ENCODE peak calls at places on chromosome 1, in six cellular contexts. N, Q, A, J, D and Z are unnamed samples.

GRCh38 chr1:36306210-36306901 is at the start of gene SH3D21:
- DNase-seq in Q (no peak), N (peak), A (peak), J (peak), D (peak), Z (peak)

GRCh38 chr1:32931760-32932159 is 30.6 kb upstream of the TMEM54 start:
- DNase-seq in D (no peak), Q (no peak), N (no peak), A (no peak), J (no peak), Z (no peak)

GRCh38 chr1:229097356-229097755 is 173.6 kb upstream of the RAB4A start:
- DNase-seq in A (no peak), D (no peak), N (no peak), Q (no peak), J (no peak), Z (no peak)

GRCh38 chr1:159181328-159182024 is 10.1 kb downstream of the CADM3 start:
- DNase-seq in A (peak), J (no peak), D (no peak), Q (no peak), N (no peak), Z (no peak)

GRCh38 chr1:215344534-215344933 is 222.6 kb upstream of the KCTD3 start:
- DNase-seq in N (no peak), D (no peak), A (no peak), Q (no peak), J (no peak), Z (no peak)

GRCh38 chr1:147821883-147822282 is 61.5 kb upstream of the GJA5 start:
- DNase-seq in N (no peak), J (no peak), D (no peak), A (no peak), Q (no peak), Z (no peak)

GRCh38 chr1:227790868-227791267 is 24.6 kb upstream of the PRSS38 start:
- DNase-seq in A (no peak), J (no peak), Q (no peak), N (no peak), D (no peak), Z (no peak)

GRCh38 chr1:220367833-220368232 is 95.6 kb upstream of the RAB3GAP2 start:
- DNase-seq in J (no peak), Q (no peak), A (no peak), D (no peak), N (no peak), Z (no peak)

GRCh38 chr1:6331543-6332246 is 61.9 kb downstream of the ACOT7 start:
- DNase-seq in D (no peak), A (no peak), J (no peak), Q (no peak), N (no peak), Z (no peak)

GRCh38 chr1:1196431-1197187 is 9.8 kb downstream of the TNFRSF18 start:
- DNase-seq in J (peak), N (no peak), Q (no peak), D (no peak), A (no peak), Z (no peak)

GRCh38 chr1:1763657-1764621 is 14.3 kb downstream of the NADK start:
- DNase-seq in J (no peak), D (no peak), N (no peak), A (peak), Q (peak), Z (peak)

GRCh38 chr1:61337981-61338848 is 255.9 kb downstream of the NFIA start:
- DNase-seq in D (peak), Q (peak), A (peak), N (no peak), J (no peak), Z (peak)

GRCh38 chr1:162564762-162565218 is 3.3 kb downstream of the UAP1 start:
- DNase-seq in Q (no peak), J (no peak), N (no peak), D (no peak), A (no peak), Z (no peak)

GRCh38 chr1:200891774-200892157 is 2.9 kb upstream of the INAVA start:
- DNase-seq in N (no peak), Q (no peak), J (no peak), D (no peak), A (no peak), Z (no peak)

GRCh38 chr1:172599912-172600311 is 59.0 kb upstream of the FASLG start:
- DNase-seq in A (no peak), Q (no peak), N (no peak), D (no peak), J (no peak), Z (no peak)

GRCh38 chr1:1162597-1163537 is 10.8 kb upstream of the TTLL10 start:
- DNase-seq in N (no peak), Q (no peak), J (no peak), D (peak), A (no peak), Z (no peak)

GRCh38 chr1:62725255-62725654 is 37.1 kb upstream of the DOCK7 start:
- DNase-seq in J (no peak), Q (no peak), D (no peak), N (no peak), A (peak), Z (no peak)

GRCh38 chr1:194067772-194068171 is 881.4 kb upstream of the B3GALT2 start:
- DNase-seq in J (no peak), A (no peak), Q (no peak), N (no peak), D (no peak), Z (no peak)

GRCh38 chr1:113677250-113678158 is 81.8 kb downstream of the PHTF1 start:
- DNase-seq in A (no peak), J (no peak), D (peak), N (peak), Q (peak), Z (peak)

GRCh38 chr1:65165269-65166002 is 17.4 kb downstream of the AK4 start:
- DNase-seq in N (no peak), D (no peak), J (no peak), Q (no peak), A (no peak), Z (no peak)

GRCh38 chr1:188489336-188490112 is 1660.8 kb downstream of the PLA2G4A start:
- DNase-seq in D (no peak), N (no peak), J (no peak), A (no peak), Q (no peak), Z (peak)

GRCh38 chr1:86913399-86913895 is 479 bp downstream of the SELENOF start:
- DNase-seq in D (no peak), Q (no peak), A (no peak), J (no peak), N (peak), Z (no peak)

GRCh38 chr1:8382051-8382505 is 64.2 kb downstream of the SLC45A1 start:
- DNase-seq in J (no peak), D (no peak), A (peak), N (no peak), Q (peak), Z (no peak)

GRCh38 chr1:240878631-240879030 is 266.7 kb upstream of the GREM2 start:
- DNase-seq in Q (no peak), J (no peak), N (no peak), D (no peak), A (no peak), Z (no peak)

GRCh38 chr1:152013664-152014237 is 20.1 kb upstream of the S100A10 start:
- DNase-seq in N (peak), D (no peak), Q (no peak), A (peak), J (no peak), Z (peak)

GRCh38 chr1:189859385-189859977 is 618.2 kb downstream of the BRINP3 start:
- DNase-seq in Q (no peak), D (no peak), A (no peak), J (peak), N (peak), Z (peak)

GRCh38 chr1:207858806-207859205 is 52.1 kb downstream of the CD34 start:
- DNase-seq in J (no peak), Q (no peak), N (no peak), D (no peak), A (no peak), Z (no peak)

GRCh38 chr1:205144751-205145150 is 23.0 kb upstream of the RBBP5 start:
- DNase-seq in D (no peak), J (no peak), A (no peak), N (no peak), Q (no peak), Z (no peak)

GRCh38 chr1:42692941-42693340 is 10.7 kb downstream of the YBX1 start:
- DNase-seq in J (no peak), N (no peak), A (no peak), D (no peak), Q (no peak), Z (no peak)

GRCh38 chr1:7827134-7827955 is 25.5 kb downstream of the UTS2 start:
- DNase-seq in D (no peak), A (no peak), N (no peak), J (peak), Q (no peak), Z (no peak)

GRCh38 chr1:226552061-226552460 is 3.5 kb downstream of the STUM start:
- DNase-seq in J (no peak), D (no peak), Q (no peak), A (no peak), N (no peak), Z (no peak)

GRCh38 chr1:112904071-112904830 is 51.7 kb downstream of the SLC16A1 start:
- DNase-seq in J (no peak), Q (no peak), N (no peak), A (no peak), D (no peak), Z (no peak)

GRCh38 chr1:93750946-93751345 is 69.3 kb upstream of the BCAR3 start:
- DNase-seq in N (peak), Q (no peak), A (no peak), J (no peak), D (no peak), Z (no peak)

GRCh38 chr1:212607206-212607923 is 1.2 kb upstream of the ATF3 start:
- DNase-seq in D (peak), A (peak), J (peak), Q (no peak), N (peak), Z (no peak)

GRCh38 chr1:153985984-153986761 is at the start of gene RAB13:
- DNase-seq in D (peak), A (peak), N (peak), Q (peak), J (peak), Z (peak)